ENCODE peak calls at places on chromosomes 11 and 22, in nine cellular contexts. One of them, this sample, is unnamed.
A peak's percentile ranks its signal among the peaks of the same experiment; 100 is the strongest.

GRCh38 chr22:20569059-20570058 is 61.9 kb downstream of the MED15 start:
- DNase-seq in GM20000: no peak
- DNase-seq in iPS DF 6.9: no peak
- DNase-seq in T-helper 2 cell: peak; percentile 50
- DNase-seq in cerebellum: no peak
- DNase-seq in activated T-cell treated with anti-CD3 and anti-CD28 coated beads for 1 hour: peak; percentile 67
- DNase-seq in pons: no peak
- DNase-seq in WTC11: no peak
- DNase-seq in A549: peak; percentile 75
- DNase-seq in this sample: no peak

GRCh38 chr22:19291218-19291579 is 320 bp downstream of the CLTCL1 start:
- DNase-seq in GM20000: peak; percentile 25
- DNase-seq in iPS DF 6.9: no peak
- DNase-seq in T-helper 2 cell: no peak
- DNase-seq in cerebellum: no peak
- DNase-seq in activated T-cell treated with anti-CD3 and anti-CD28 coated beads for 1 hour: peak; percentile 5
- DNase-seq in pons: no peak
- DNase-seq in WTC11: peak; percentile 46
- DNase-seq in A549: no peak
- DNase-seq in this sample: peak; percentile 2

GRCh38 chr11:114989536-114989935 is 311.2 kb downstream of the NXPE2 start:
- DNase-seq in GM20000: no peak
- DNase-seq in iPS DF 6.9: no peak
- DNase-seq in T-helper 2 cell: no peak
- DNase-seq in cerebellum: no peak
- DNase-seq in activated T-cell treated with anti-CD3 and anti-CD28 coated beads for 1 hour: no peak
- DNase-seq in pons: no peak
- DNase-seq in WTC11: no peak
- DNase-seq in A549: no peak
- DNase-seq in this sample: no peak

GRCh38 chr11:102267602-102268001 is 49.7 kb upstream of the BIRC3 start:
- DNase-seq in GM20000: no peak
- DNase-seq in iPS DF 6.9: no peak
- DNase-seq in T-helper 2 cell: no peak
- DNase-seq in cerebellum: no peak
- DNase-seq in activated T-cell treated with anti-CD3 and anti-CD28 coated beads for 1 hour: no peak
- DNase-seq in pons: no peak
- DNase-seq in WTC11: no peak
- DNase-seq in A549: peak; percentile 24
- DNase-seq in this sample: no peak

GRCh38 chr11:1342946-1343345 is 33.5 kb upstream of the TOLLIP start:
- DNase-seq in GM20000: no peak
- DNase-seq in iPS DF 6.9: no peak
- DNase-seq in T-helper 2 cell: no peak
- DNase-seq in cerebellum: no peak
- DNase-seq in activated T-cell treated with anti-CD3 and anti-CD28 coated beads for 1 hour: no peak
- DNase-seq in pons: no peak
- DNase-seq in WTC11: no peak
- DNase-seq in A549: no peak
- DNase-seq in this sample: no peak

GRCh38 chr11:14413307-14414072 is 54.5 kb upstream of the RRAS2 start:
- DNase-seq in GM20000: no peak
- DNase-seq in iPS DF 6.9: peak; percentile 48
- DNase-seq in T-helper 2 cell: no peak
- DNase-seq in cerebellum: peak; percentile 63
- DNase-seq in activated T-cell treated with anti-CD3 and anti-CD28 coated beads for 1 hour: no peak
- DNase-seq in pons: no peak
- DNase-seq in WTC11: peak; percentile 64
- DNase-seq in A549: peak; percentile 20
- DNase-seq in this sample: no peak

GRCh38 chr11:19577849-19578619 is 134.6 kb upstream of the NAV2 start:
- DNase-seq in GM20000: no peak
- DNase-seq in iPS DF 6.9: no peak
- DNase-seq in T-helper 2 cell: no peak
- DNase-seq in cerebellum: peak; percentile 62
- DNase-seq in activated T-cell treated with anti-CD3 and anti-CD28 coated beads for 1 hour: no peak
- DNase-seq in pons: no peak
- DNase-seq in WTC11: no peak
- DNase-seq in A549: no peak
- DNase-seq in this sample: no peak

GRCh38 chr22:42132457-42132856 is 1.8 kb upstream of the CYP2D6 start:
- DNase-seq in GM20000: no peak
- DNase-seq in iPS DF 6.9: no peak
- DNase-seq in T-helper 2 cell: no peak
- DNase-seq in cerebellum: no peak
- DNase-seq in activated T-cell treated with anti-CD3 and anti-CD28 coated beads for 1 hour: no peak
- DNase-seq in pons: no peak
- DNase-seq in WTC11: no peak
- DNase-seq in A549: no peak
- DNase-seq in this sample: no peak

GRCh38 chr22:47340851-47341436 is 578.5 kb downstream of the TBC1D22A start:
- DNase-seq in GM20000: no peak
- DNase-seq in iPS DF 6.9: no peak
- DNase-seq in T-helper 2 cell: no peak
- DNase-seq in cerebellum: no peak
- DNase-seq in activated T-cell treated with anti-CD3 and anti-CD28 coated beads for 1 hour: no peak
- DNase-seq in pons: no peak
- DNase-seq in WTC11: no peak
- DNase-seq in A549: no peak
- DNase-seq in this sample: no peak

GRCh38 chr11:134358853-134359490 is 27.2 kb downstream of the GLB1L2 start:
- DNase-seq in GM20000: no peak
- DNase-seq in iPS DF 6.9: no peak
- DNase-seq in T-helper 2 cell: no peak
- DNase-seq in cerebellum: no peak
- DNase-seq in activated T-cell treated with anti-CD3 and anti-CD28 coated beads for 1 hour: no peak
- DNase-seq in pons: no peak
- DNase-seq in WTC11: peak; percentile 10
- DNase-seq in A549: no peak
- DNase-seq in this sample: no peak

GRCh38 chr22:46606886-46607285 is 13.3 kb upstream of the GRAMD4 start:
- DNase-seq in GM20000: no peak
- DNase-seq in iPS DF 6.9: no peak
- DNase-seq in T-helper 2 cell: no peak
- DNase-seq in cerebellum: no peak
- DNase-seq in activated T-cell treated with anti-CD3 and anti-CD28 coated beads for 1 hour: no peak
- DNase-seq in pons: no peak
- DNase-seq in WTC11: no peak
- DNase-seq in A549: no peak
- DNase-seq in this sample: no peak

GRCh38 chr11:75532200-75532972 is 6.6 kb upstream of the GDPD5 start:
- DNase-seq in GM20000: peak; percentile 75
- DNase-seq in iPS DF 6.9: peak; percentile 63
- DNase-seq in T-helper 2 cell: peak; percentile 76
- DNase-seq in cerebellum: peak; percentile 86
- DNase-seq in activated T-cell treated with anti-CD3 and anti-CD28 coated beads for 1 hour: peak; percentile 86
- DNase-seq in pons: peak; percentile 64
- DNase-seq in WTC11: peak; percentile 88
- DNase-seq in A549: peak; percentile 71
- DNase-seq in this sample: peak; percentile 74

GRCh38 chr11:123382555-123383074 is 47.5 kb upstream of the GRAMD1B start:
- DNase-seq in GM20000: no peak
- DNase-seq in iPS DF 6.9: no peak
- DNase-seq in T-helper 2 cell: no peak
- DNase-seq in cerebellum: no peak
- DNase-seq in activated T-cell treated with anti-CD3 and anti-CD28 coated beads for 1 hour: no peak
- DNase-seq in pons: no peak
- DNase-seq in WTC11: no peak
- DNase-seq in A549: no peak
- DNase-seq in this sample: no peak

GRCh38 chr11:115313224-115313838 is 190.9 kb downstream of the CADM1 start:
- DNase-seq in GM20000: no peak
- DNase-seq in iPS DF 6.9: no peak
- DNase-seq in T-helper 2 cell: no peak
- DNase-seq in cerebellum: no peak
- DNase-seq in activated T-cell treated with anti-CD3 and anti-CD28 coated beads for 1 hour: no peak
- DNase-seq in pons: no peak
- DNase-seq in WTC11: no peak
- DNase-seq in A549: no peak
- DNase-seq in this sample: no peak

GRCh38 chr22:27461470-27461869 is 340.1 kb downstream of the MN1 start:
- DNase-seq in GM20000: no peak
- DNase-seq in iPS DF 6.9: no peak
- DNase-seq in T-helper 2 cell: no peak
- DNase-seq in cerebellum: no peak
- DNase-seq in activated T-cell treated with anti-CD3 and anti-CD28 coated beads for 1 hour: no peak
- DNase-seq in pons: no peak
- DNase-seq in WTC11: peak; percentile 56
- DNase-seq in A549: peak; percentile 58
- DNase-seq in this sample: no peak

GRCh38 chr11:69005183-69005630 is 7.8 kb downstream of the MRGPRF start:
- DNase-seq in GM20000: no peak
- DNase-seq in iPS DF 6.9: no peak
- DNase-seq in T-helper 2 cell: no peak
- DNase-seq in cerebellum: no peak
- DNase-seq in activated T-cell treated with anti-CD3 and anti-CD28 coated beads for 1 hour: no peak
- DNase-seq in pons: no peak
- DNase-seq in WTC11: peak; percentile 8
- DNase-seq in A549: no peak
- DNase-seq in this sample: no peak

GRCh38 chr22:22709719-22710445 is 65.5 kb downstream of the GGTLC2 start:
- DNase-seq in GM20000: no peak
- DNase-seq in iPS DF 6.9: no peak
- DNase-seq in T-helper 2 cell: no peak
- DNase-seq in cerebellum: no peak
- DNase-seq in activated T-cell treated with anti-CD3 and anti-CD28 coated beads for 1 hour: no peak
- DNase-seq in pons: no peak
- DNase-seq in WTC11: peak; percentile 87
- DNase-seq in A549: peak; percentile 43
- DNase-seq in this sample: no peak

GRCh38 chr11:35327829-35328228 is 91.5 kb downstream of the SLC1A2 start:
- DNase-seq in GM20000: no peak
- DNase-seq in iPS DF 6.9: no peak
- DNase-seq in T-helper 2 cell: no peak
- DNase-seq in cerebellum: no peak
- DNase-seq in activated T-cell treated with anti-CD3 and anti-CD28 coated beads for 1 hour: no peak
- DNase-seq in pons: no peak
- DNase-seq in WTC11: no peak
- DNase-seq in A549: no peak
- DNase-seq in this sample: no peak

GRCh38 chr11:11537372-11537771 is 84.4 kb downstream of the GALNT18 start:
- DNase-seq in GM20000: no peak
- DNase-seq in iPS DF 6.9: no peak
- DNase-seq in T-helper 2 cell: no peak
- DNase-seq in cerebellum: no peak
- DNase-seq in activated T-cell treated with anti-CD3 and anti-CD28 coated beads for 1 hour: no peak
- DNase-seq in pons: no peak
- DNase-seq in WTC11: no peak
- DNase-seq in A549: no peak
- DNase-seq in this sample: no peak

GRCh38 chr11:57771365-57771764 is 9.8 kb downstream of the CTNND1 start:
- DNase-seq in GM20000: no peak
- DNase-seq in iPS DF 6.9: no peak
- DNase-seq in T-helper 2 cell: no peak
- DNase-seq in cerebellum: no peak
- DNase-seq in activated T-cell treated with anti-CD3 and anti-CD28 coated beads for 1 hour: no peak
- DNase-seq in pons: no peak
- DNase-seq in WTC11: no peak
- DNase-seq in A549: no peak
- DNase-seq in this sample: no peak

GRCh38 chr22:46001046-46001425 is 24.1 kb upstream of the WNT7B start:
- DNase-seq in GM20000: no peak
- DNase-seq in iPS DF 6.9: no peak
- DNase-seq in T-helper 2 cell: no peak
- DNase-seq in cerebellum: no peak
- DNase-seq in activated T-cell treated with anti-CD3 and anti-CD28 coated beads for 1 hour: no peak
- DNase-seq in pons: no peak
- DNase-seq in WTC11: no peak
- DNase-seq in A549: no peak
- DNase-seq in this sample: no peak

GRCh38 chr11:46677169-46677568 is 23.2 kb downstream of the ARHGAP1 start:
- DNase-seq in GM20000: no peak
- DNase-seq in iPS DF 6.9: no peak
- DNase-seq in T-helper 2 cell: no peak
- DNase-seq in cerebellum: no peak
- DNase-seq in activated T-cell treated with anti-CD3 and anti-CD28 coated beads for 1 hour: no peak
- DNase-seq in pons: no peak
- DNase-seq in WTC11: no peak
- DNase-seq in A549: no peak
- DNase-seq in this sample: no peak

GRCh38 chr11:64990222-64990918 is 6.4 kb downstream of the BATF2 start:
- DNase-seq in GM20000: no peak
- DNase-seq in iPS DF 6.9: no peak
- DNase-seq in T-helper 2 cell: no peak
- DNase-seq in cerebellum: no peak
- DNase-seq in activated T-cell treated with anti-CD3 and anti-CD28 coated beads for 1 hour: no peak
- DNase-seq in pons: no peak
- DNase-seq in WTC11: no peak
- DNase-seq in A549: no peak
- DNase-seq in this sample: no peak

GRCh38 chr11:69001301-69002081 is 11.6 kb downstream of the MRGPRF start:
- DNase-seq in GM20000: no peak
- DNase-seq in iPS DF 6.9: no peak
- DNase-seq in T-helper 2 cell: no peak
- DNase-seq in cerebellum: no peak
- DNase-seq in activated T-cell treated with anti-CD3 and anti-CD28 coated beads for 1 hour: no peak
- DNase-seq in pons: no peak
- DNase-seq in WTC11: peak; percentile 8
- DNase-seq in A549: no peak
- DNase-seq in this sample: no peak

GRCh38 chr11:70251583-70252285 is 18.8 kb upstream of the PPFIA1 start:
- DNase-seq in GM20000: no peak
- DNase-seq in iPS DF 6.9: no peak
- DNase-seq in T-helper 2 cell: no peak
- DNase-seq in cerebellum: no peak
- DNase-seq in activated T-cell treated with anti-CD3 and anti-CD28 coated beads for 1 hour: no peak
- DNase-seq in pons: no peak
- DNase-seq in WTC11: peak; percentile 28
- DNase-seq in A549: no peak
- DNase-seq in this sample: no peak

GRCh38 chr22:32348031-32348611 is 9.5 kb upstream of the RFPL3 start:
- DNase-seq in GM20000: no peak
- DNase-seq in iPS DF 6.9: no peak
- DNase-seq in T-helper 2 cell: no peak
- DNase-seq in cerebellum: no peak
- DNase-seq in activated T-cell treated with anti-CD3 and anti-CD28 coated beads for 1 hour: no peak
- DNase-seq in pons: no peak
- DNase-seq in WTC11: no peak
- DNase-seq in A549: no peak
- DNase-seq in this sample: no peak

GRCh38 chr11:22792497-22792896 is 37.1 kb downstream of the SVIP start:
- DNase-seq in GM20000: no peak
- DNase-seq in iPS DF 6.9: no peak
- DNase-seq in T-helper 2 cell: no peak
- DNase-seq in cerebellum: no peak
- DNase-seq in activated T-cell treated with anti-CD3 and anti-CD28 coated beads for 1 hour: no peak
- DNase-seq in pons: peak; percentile 97
- DNase-seq in WTC11: no peak
- DNase-seq in A549: peak; percentile 69
- DNase-seq in this sample: no peak

GRCh38 chr11:26947379-26947844 is 46.5 kb upstream of the FIBIN start:
- DNase-seq in GM20000: no peak
- DNase-seq in iPS DF 6.9: no peak
- DNase-seq in T-helper 2 cell: no peak
- DNase-seq in cerebellum: no peak
- DNase-seq in activated T-cell treated with anti-CD3 and anti-CD28 coated beads for 1 hour: no peak
- DNase-seq in pons: no peak
- DNase-seq in WTC11: no peak
- DNase-seq in A549: peak; percentile 2
- DNase-seq in this sample: no peak

GRCh38 chr22:19523240-19524169 is 705 bp downstream of the CLDN5 start:
- DNase-seq in GM20000: peak; percentile 45
- DNase-seq in iPS DF 6.9: no peak
- DNase-seq in T-helper 2 cell: no peak
- DNase-seq in cerebellum: no peak
- DNase-seq in activated T-cell treated with anti-CD3 and anti-CD28 coated beads for 1 hour: no peak
- DNase-seq in pons: no peak
- DNase-seq in WTC11: peak; percentile 70
- DNase-seq in A549: no peak
- DNase-seq in this sample: no peak